ENCODE peak calls at places on chromosome 18, in nine cellular contexts. One of them, this sample, is unnamed.

GRCh38 chr18:10926565-10927194 is 222.7 kb downstream of the PIEZO2 start:
- DNase-seq in nephron progenitor cell: peak
- DNase-seq in heart left ventricle: no peak
- DNase-seq in GDM1: peak
- DNase-seq in caudate nucleus: no peak
- DNase-seq in NCI-H1694: no peak
- DNase-seq in activated naive CD4-positive, alpha-beta T cell treated with Interleukin-2 at 50 U/mL for 16 hours: no peak
- DNase-seq in HS-5: peak
- DNase-seq in cardiac muscle cell: no peak
- DNase-seq in this sample: no peak

GRCh38 chr18:62436636-62437519 is 85.9 kb upstream of the ZCCHC2 start:
- DNase-seq in cardiac muscle cell: no peak
- DNase-seq in heart left ventricle: peak
- DNase-seq in nephron progenitor cell: no peak
- DNase-seq in GDM1: no peak
- DNase-seq in activated naive CD4-positive, alpha-beta T cell treated with Interleukin-2 at 50 U/mL for 16 hours: no peak
- DNase-seq in caudate nucleus: no peak
- DNase-seq in HS-5: peak
- DNase-seq in NCI-H1694: peak
- DNase-seq in this sample: no peak

GRCh38 chr18:13217466-13217961 is 1.0 kb upstream of the LDLRAD4 start:
- DNase-seq in caudate nucleus: no peak
- DNase-seq in GDM1: peak
- DNase-seq in heart left ventricle: peak
- DNase-seq in nephron progenitor cell: peak
- DNase-seq in activated naive CD4-positive, alpha-beta T cell treated with Interleukin-2 at 50 U/mL for 16 hours: peak
- DNase-seq in HS-5: no peak
- DNase-seq in cardiac muscle cell: peak
- DNase-seq in NCI-H1694: no peak
- DNase-seq in this sample: no peak

GRCh38 chr18:50194623-50195532 is at the start of gene MYO5B:
- DNase-seq in nephron progenitor cell: peak
- DNase-seq in HS-5: no peak
- DNase-seq in NCI-H1694: no peak
- DNase-seq in caudate nucleus: no peak
- DNase-seq in GDM1: no peak
- DNase-seq in activated naive CD4-positive, alpha-beta T cell treated with Interleukin-2 at 50 U/mL for 16 hours: peak
- DNase-seq in heart left ventricle: peak
- DNase-seq in cardiac muscle cell: peak
- DNase-seq in this sample: no peak

GRCh38 chr18:5979176-5979888 is 84.0 kb upstream of the TMEM200C start:
- DNase-seq in nephron progenitor cell: no peak
- DNase-seq in NCI-H1694: no peak
- DNase-seq in activated naive CD4-positive, alpha-beta T cell treated with Interleukin-2 at 50 U/mL for 16 hours: no peak
- DNase-seq in cardiac muscle cell: no peak
- DNase-seq in GDM1: no peak
- DNase-seq in caudate nucleus: no peak
- DNase-seq in HS-5: no peak
- DNase-seq in heart left ventricle: no peak
- DNase-seq in this sample: no peak

GRCh38 chr18:14089781-14090180 is 42.5 kb downstream of the ZNF519 start:
- DNase-seq in caudate nucleus: no peak
- DNase-seq in heart left ventricle: peak
- DNase-seq in NCI-H1694: no peak
- DNase-seq in cardiac muscle cell: no peak
- DNase-seq in activated naive CD4-positive, alpha-beta T cell treated with Interleukin-2 at 50 U/mL for 16 hours: no peak
- DNase-seq in nephron progenitor cell: no peak
- DNase-seq in GDM1: no peak
- DNase-seq in HS-5: no peak
- DNase-seq in this sample: no peak

GRCh38 chr18:58805482-58806187 is 59.0 kb upstream of the ZNF532 start:
- DNase-seq in heart left ventricle: no peak
- DNase-seq in cardiac muscle cell: no peak
- DNase-seq in caudate nucleus: no peak
- DNase-seq in HS-5: no peak
- DNase-seq in nephron progenitor cell: peak
- DNase-seq in NCI-H1694: no peak
- DNase-seq in GDM1: no peak
- DNase-seq in activated naive CD4-positive, alpha-beta T cell treated with Interleukin-2 at 50 U/mL for 16 hours: no peak
- DNase-seq in this sample: no peak

GRCh38 chr18:9629709-9630108 is 15.3 kb upstream of the PPP4R1 start:
- DNase-seq in nephron progenitor cell: no peak
- DNase-seq in GDM1: no peak
- DNase-seq in HS-5: no peak
- DNase-seq in caudate nucleus: no peak
- DNase-seq in cardiac muscle cell: no peak
- DNase-seq in NCI-H1694: no peak
- DNase-seq in heart left ventricle: no peak
- DNase-seq in activated naive CD4-positive, alpha-beta T cell treated with Interleukin-2 at 50 U/mL for 16 hours: no peak
- DNase-seq in this sample: no peak

GRCh38 chr18:12441475-12442035 is 33.8 kb downstream of the PRELID3A start:
- DNase-seq in heart left ventricle: no peak
- DNase-seq in nephron progenitor cell: no peak
- DNase-seq in caudate nucleus: no peak
- DNase-seq in activated naive CD4-positive, alpha-beta T cell treated with Interleukin-2 at 50 U/mL for 16 hours: no peak
- DNase-seq in HS-5: no peak
- DNase-seq in GDM1: no peak
- DNase-seq in NCI-H1694: peak
- DNase-seq in cardiac muscle cell: no peak
- DNase-seq in this sample: no peak

GRCh38 chr18:40159141-40160017 is 1795.7 kb upstream of the PIK3C3 start:
- DNase-seq in NCI-H1694: peak
- DNase-seq in caudate nucleus: no peak
- DNase-seq in cardiac muscle cell: peak
- DNase-seq in GDM1: peak
- DNase-seq in heart left ventricle: no peak
- DNase-seq in activated naive CD4-positive, alpha-beta T cell treated with Interleukin-2 at 50 U/mL for 16 hours: no peak
- DNase-seq in HS-5: peak
- DNase-seq in nephron progenitor cell: no peak
- DNase-seq in this sample: no peak

GRCh38 chr18:31835528-31836138 is 75.0 kb upstream of the SLC25A52 start:
- DNase-seq in nephron progenitor cell: no peak
- DNase-seq in heart left ventricle: no peak
- DNase-seq in activated naive CD4-positive, alpha-beta T cell treated with Interleukin-2 at 50 U/mL for 16 hours: no peak
- DNase-seq in caudate nucleus: no peak
- DNase-seq in GDM1: no peak
- DNase-seq in NCI-H1694: no peak
- DNase-seq in cardiac muscle cell: no peak
- DNase-seq in HS-5: no peak
- DNase-seq in this sample: no peak

GRCh38 chr18:45517181-45517741 is 98.0 kb upstream of the SLC14A2 start:
- DNase-seq in HS-5: no peak
- DNase-seq in GDM1: no peak
- DNase-seq in NCI-H1694: no peak
- DNase-seq in caudate nucleus: no peak
- DNase-seq in cardiac muscle cell: no peak
- DNase-seq in activated naive CD4-positive, alpha-beta T cell treated with Interleukin-2 at 50 U/mL for 16 hours: no peak
- DNase-seq in nephron progenitor cell: peak
- DNase-seq in heart left ventricle: peak
- DNase-seq in this sample: no peak

GRCh38 chr18:13614701-13615288 is 111.6 kb downstream of the FAM210A start:
- DNase-seq in nephron progenitor cell: no peak
- DNase-seq in activated naive CD4-positive, alpha-beta T cell treated with Interleukin-2 at 50 U/mL for 16 hours: peak
- DNase-seq in cardiac muscle cell: no peak
- DNase-seq in heart left ventricle: no peak
- DNase-seq in HS-5: no peak
- DNase-seq in NCI-H1694: no peak
- DNase-seq in caudate nucleus: no peak
- DNase-seq in GDM1: peak
- DNase-seq in this sample: no peak

GRCh38 chr18:59220784-59221765 is 1.1 kb downstream of the GRP start:
- DNase-seq in cardiac muscle cell: peak
- DNase-seq in activated naive CD4-positive, alpha-beta T cell treated with Interleukin-2 at 50 U/mL for 16 hours: no peak
- DNase-seq in NCI-H1694: no peak
- DNase-seq in caudate nucleus: no peak
- DNase-seq in heart left ventricle: no peak
- DNase-seq in nephron progenitor cell: peak
- DNase-seq in HS-5: no peak
- DNase-seq in GDM1: no peak
- DNase-seq in this sample: no peak

GRCh38 chr18:76348267-76349066 is 146.6 kb downstream of the ZNF516 start:
- DNase-seq in heart left ventricle: no peak
- DNase-seq in activated naive CD4-positive, alpha-beta T cell treated with Interleukin-2 at 50 U/mL for 16 hours: no peak
- DNase-seq in NCI-H1694: no peak
- DNase-seq in GDM1: no peak
- DNase-seq in caudate nucleus: no peak
- DNase-seq in cardiac muscle cell: no peak
- DNase-seq in HS-5: no peak
- DNase-seq in nephron progenitor cell: peak
- DNase-seq in this sample: no peak

GRCh38 chr18:74836296-74837139 is 238.8 kb downstream of the ZNF407 start:
- DNase-seq in HS-5: no peak
- DNase-seq in caudate nucleus: no peak
- DNase-seq in NCI-H1694: no peak
- DNase-seq in heart left ventricle: no peak
- DNase-seq in activated naive CD4-positive, alpha-beta T cell treated with Interleukin-2 at 50 U/mL for 16 hours: no peak
- DNase-seq in GDM1: peak
- DNase-seq in nephron progenitor cell: no peak
- DNase-seq in cardiac muscle cell: peak
- DNase-seq in this sample: no peak

GRCh38 chr18:48529796-48530195 is 9.0 kb upstream of the CTIF start:
- DNase-seq in caudate nucleus: no peak
- DNase-seq in cardiac muscle cell: no peak
- DNase-seq in activated naive CD4-positive, alpha-beta T cell treated with Interleukin-2 at 50 U/mL for 16 hours: no peak
- DNase-seq in NCI-H1694: no peak
- DNase-seq in heart left ventricle: no peak
- DNase-seq in HS-5: peak
- DNase-seq in nephron progenitor cell: no peak
- DNase-seq in GDM1: no peak
- DNase-seq in this sample: no peak

GRCh38 chr18:54215069-54215468 is 9.4 kb downstream of the MBD2 start:
- DNase-seq in activated naive CD4-positive, alpha-beta T cell treated with Interleukin-2 at 50 U/mL for 16 hours: no peak
- DNase-seq in HS-5: no peak
- DNase-seq in GDM1: no peak
- DNase-seq in NCI-H1694: no peak
- DNase-seq in cardiac muscle cell: no peak
- DNase-seq in nephron progenitor cell: no peak
- DNase-seq in caudate nucleus: no peak
- DNase-seq in heart left ventricle: no peak
- DNase-seq in this sample: peak

This sample was measured in AG04450.